ENCODE peak calls at places on chromosomes 7 and 10, in eight cellular contexts. P is WTC11, T is upper lobe of right lung, M is brain microvascular endothelial cell, B is AG09309, H is psoas muscle, O is transverse colon, E is NB4. R is an unnamed sample.

GRCh38 chr10:61024801-61025201 is 80.8 kb upstream of the RHOBTB1 start:
- DNase-seq in M (peak; percentile 24), H (no peak), B (no peak), E (no peak), P (peak; percentile 37), O (no peak), T (no peak), R (no peak)

GRCh38 chr7:101947899-101948298 is 130.5 kb downstream of the CUX1 start:
- DNase-seq in P (no peak), H (peak; percentile 63), O (peak; percentile 33), M (peak; percentile 33), B (no peak), E (no peak), T (no peak), R (no peak)

GRCh38 chr7:7917593-7917992 is 51.0 kb upstream of the GLCCI1 start:
- DNase-seq in B (no peak), H (no peak), T (no peak), P (no peak), E (no peak), M (no peak), O (no peak), R (no peak)

GRCh38 chr10:79021948-79022499 is 46.7 kb upstream of the ZMIZ1 start:
- DNase-seq in P (no peak), T (peak; percentile 38), H (no peak), B (no peak), M (no peak), E (no peak), O (no peak), R (no peak)

GRCh38 chr10:79377557-79378382 is 30.5 kb downstream of the PPIF start:
- DNase-seq in H (no peak), P (no peak), B (no peak), O (no peak), M (no peak), T (no peak), E (peak; percentile 1), R (no peak)

GRCh38 chr7:91351374-91351773 is 87.1 kb downstream of the FZD1 start:
- DNase-seq in M (peak; percentile 42), B (no peak), O (no peak), H (no peak), T (no peak), E (no peak), P (no peak), R (no peak)

GRCh38 chr10:30751678-30752331 is 122.3 kb upstream of the LYZL2 start:
- DNase-seq in P (peak; percentile 80), T (peak; percentile 82), H (peak; percentile 81), E (peak; percentile 79), B (no peak), O (peak; percentile 24), M (peak; percentile 53), R (no peak)

GRCh38 chr7:69664433-69664832 is 66.2 kb downstream of the AUTS2 start:
- DNase-seq in B (no peak), O (no peak), H (no peak), E (no peak), P (no peak), T (no peak), M (no peak), R (no peak)

GRCh38 chr7:44325811-44326241 is 432 bp upstream of the CAMK2B start:
- DNase-seq in E (peak; percentile 35), M (no peak), P (no peak), O (no peak), H (no peak), B (no peak), T (peak; percentile 38), R (no peak)

GRCh38 chr7:98085674-98086073 is 21.0 kb upstream of the LMTK2 start:
- DNase-seq in H (no peak), T (peak; percentile 40), P (no peak), B (no peak), E (no peak), M (no peak), O (peak; percentile 55), R (no peak)

GRCh38 chr10:65500716-65501115 is 1425.1 kb upstream of the LRRTM3 start:
- DNase-seq in E (no peak), P (no peak), O (no peak), M (no peak), H (no peak), T (no peak), B (no peak), R (no peak)

GRCh38 chr7:56081626-56082340 is 11.0 kb downstream of the PHKG1 start:
- DNase-seq in T (peak; percentile 52), M (no peak), H (peak; percentile 49), E (no peak), P (no peak), B (no peak), O (no peak), R (no peak)

GRCh38 chr10:72314263-72314662 is 40.5 kb downstream of the DNAJB12 start:
- DNase-seq in O (no peak), T (no peak), B (no peak), M (no peak), E (no peak), H (no peak), P (no peak), R (no peak)

GRCh38 chr10:93065675-93066543 is 5.3 kb downstream of the CYP26C1 start:
- DNase-seq in B (no peak), O (no peak), T (peak; percentile 63), P (peak; percentile 65), M (no peak), H (no peak), E (no peak), R (no peak)
- TF ChIP-seq CTCF in B (no peak), O (no peak), T (no peak), P (no peak), M (no peak), H (no peak), E (no peak), R (no peak)

GRCh38 chr10:28878236-28878970 is 201.1 kb downstream of the BAMBI start:
- DNase-seq in M (no peak), B (no peak), H (no peak), E (no peak), O (no peak), P (no peak), T (no peak), R (no peak)
- TF ChIP-seq CTCF in M (no peak), B (no peak), H (no peak), E (no peak), O (no peak), P (no peak), T (no peak), R (no peak)

GRCh38 chr10:34280599-34281374 is 534.3 kb downstream of the PARD3 start:
- DNase-seq in M (peak; percentile 96), P (no peak), O (no peak), H (peak; percentile 39), T (no peak), E (no peak), B (peak; percentile 87), R (no peak)
- TF ChIP-seq CTCF in M (peak; percentile 79), P (no peak), O (no peak), H (no peak), T (no peak), E (no peak), B (peak; percentile 57), R (no peak)

GRCh38 chr7:30717181-30717580 is 34.8 kb upstream of the INMT start:
- DNase-seq in E (peak; percentile 59), P (peak; percentile 36), M (no peak), O (no peak), B (no peak), T (peak; percentile 11), H (no peak), R (no peak)
- TF ChIP-seq CTCF in E (peak; percentile 38), P (no peak), M (no peak), O (no peak), B (no peak), T (no peak), H (no peak), R (no peak)

DNA sequence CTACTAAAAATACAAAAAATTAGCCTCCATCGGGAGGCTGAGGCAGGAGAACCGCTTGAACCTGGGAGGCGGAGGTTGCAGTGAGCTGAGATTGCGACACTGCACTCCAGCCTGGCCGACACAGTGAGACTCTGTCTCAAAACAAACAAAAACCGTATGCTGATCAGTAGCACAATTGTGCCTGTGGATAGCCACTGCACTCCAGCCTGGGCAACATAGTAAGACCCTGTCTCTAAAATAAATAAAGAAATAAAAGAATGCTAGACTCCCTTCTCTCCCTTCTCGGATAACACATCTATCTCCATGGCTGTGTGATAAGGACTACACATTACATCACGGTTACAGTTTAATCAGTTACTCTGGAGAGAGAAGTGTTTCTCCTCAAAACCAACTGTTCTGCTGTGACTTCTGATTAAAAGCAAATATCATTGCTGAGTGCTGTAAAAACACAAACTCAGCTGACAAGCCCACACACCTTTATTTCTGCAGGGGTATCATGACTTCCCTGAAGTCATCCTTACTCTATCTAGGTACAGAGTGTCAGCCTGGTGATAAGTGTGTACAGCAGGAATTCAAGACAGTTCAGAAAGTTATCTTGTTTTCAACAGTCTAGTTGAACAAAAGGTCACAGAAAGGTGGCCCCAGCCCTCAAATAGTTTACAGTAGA is 5.3 kb upstream of the ARHGAP19 start:
- DNase-seq in T (no peak), H (no peak), O (no peak), E (no peak), P (no peak), B (no peak), M (peak; percentile 52), R (no peak)
- TF ChIP-seq CTCF in T (no peak), H (no peak), O (no peak), E (no peak), P (no peak), B (no peak), M (no peak), R (no peak)

GRCh38 chr10:118734477-118734876 is 20.3 kb downstream of the CACUL1 start:
- DNase-seq in E (no peak), T (no peak), H (no peak), B (no peak), M (no peak), O (no peak), P (no peak), R (no peak)
- TF ChIP-seq CTCF in E (peak; percentile 28), T (peak; percentile 28), H (no peak), B (peak; percentile 34), M (peak; percentile 40), O (no peak), P (no peak), R (no peak)

GRCh38 chr10:11364241-11364640 is 247.2 kb downstream of the USP6NL start:
- DNase-seq in B (no peak), E (no peak), T (no peak), O (no peak), M (no peak), P (no peak), H (no peak), R (no peak)

GRCh38 chr10:11363497-11363896 is 248.0 kb downstream of the USP6NL start:
- DNase-seq in O (no peak), B (no peak), P (no peak), H (no peak), E (no peak), M (no peak), T (no peak), R (no peak)

GRCh38 chr10:11367505-11367904 is 243.9 kb downstream of the USP6NL start:
- DNase-seq in B (no peak), H (no peak), M (no peak), T (no peak), E (no peak), P (no peak), O (no peak), R (no peak)
- TF ChIP-seq CTCF in B (no peak), H (no peak), M (no peak), T (no peak), E (no peak), P (no peak), O (no peak), R (no peak)

GRCh38 chr7:146054909-146055308 is 61.7 kb upstream of the CNTNAP2 start:
- DNase-seq in H (no peak), M (no peak), P (no peak), E (no peak), O (no peak), T (no peak), B (no peak), R (no peak)
- TF ChIP-seq CTCF in H (no peak), M (peak; percentile 29), P (no peak), E (no peak), O (no peak), T (no peak), B (no peak), R (no peak)

R was measured in activated B cell treated with CpG ODN at 0.5 μM for 24 hours.